ENCODE peak calls at places on chromosomes 4 and X, in nine cellular contexts. R, T, O, F, Q, M, Y, I and W are unnamed samples.
A peak's percentile ranks its signal among the peaks of the same experiment; 100 is the strongest.

GRCh38 chr4:58225460-58225859 is 1115.3 kb upstream of the IGFBP7 start:
- DNase-seq in R (no peak), T (no peak), O (no peak), F (no peak), Q (no peak), M (no peak), Y (no peak), I (no peak), W (no peak)

GRCh38 chrX:103356897-103357296 is 591 bp downstream of the TCEAL9 start:
- DNase-seq in R (no peak), T (no peak), O (peak; percentile 62), F (no peak), Q (no peak), M (no peak), Y (no peak), I (no peak), W (no peak)

GRCh38 chr4:4771160-4771559 is 88.3 kb upstream of the MSX1 start:
- DNase-seq in R (no peak), T (no peak), O (no peak), F (no peak), Q (no peak), M (no peak), Y (no peak), I (no peak), W (no peak)

GRCh38 chr4:11505225-11505971 is 76.7 kb upstream of the HS3ST1 start:
- DNase-seq in R (no peak), T (no peak), O (no peak), F (no peak), Q (no peak), M (no peak), Y (no peak), I (peak; percentile 91), W (no peak)

GRCh38 chr4:6343950-6344408 is 74.3 kb downstream of the WFS1 start:
- DNase-seq in R (no peak), T (peak; percentile 29), O (no peak), F (no peak), Q (peak; percentile 80), M (no peak), Y (no peak), I (peak; percentile 55), W (no peak)

GRCh38 chrX:56783450-56783831 is 54.4 kb downstream of the NBDY start:
- DNase-seq in R (no peak), T (peak; percentile 90), O (no peak), F (peak; percentile 80), Q (peak; percentile 65), M (peak; percentile 91), Y (peak; percentile 78), I (no peak), W (peak; percentile 82)

GRCh38 chrX:3962511-3963350 is 249.3 kb upstream of the PRKX start:
- DNase-seq in R (peak; percentile 27), T (no peak), O (peak; percentile 45), F (peak; percentile 83), Q (peak; percentile 16), M (no peak), Y (no peak), I (no peak), W (no peak)

GRCh38 chrX:47608130-47608810 is 11.4 kb downstream of the SYN1 start:
- DNase-seq in R (no peak), T (no peak), O (no peak), F (peak; percentile 86), Q (no peak), M (no peak), Y (no peak), I (no peak), W (no peak)

GRCh38 chr4:53638919-53639318 is 47.6 kb upstream of the LNX1 start:
- DNase-seq in R (no peak), T (no peak), O (no peak), F (no peak), Q (no peak), M (no peak), Y (no peak), I (no peak), W (no peak)

GRCh38 chrX:110156167-110156754 is 153.3 kb downstream of the TMEM164 start:
- DNase-seq in R (no peak), T (no peak), O (peak; percentile 21), F (peak; percentile 23), Q (no peak), M (no peak), Y (peak; percentile 23), I (no peak), W (no peak)

GRCh38 chrX:13376857-13377441 is 57.1 kb upstream of the ATXN3L start:
- DNase-seq in R (no peak), T (peak; percentile 49), O (no peak), F (peak; percentile 88), Q (peak; percentile 95), M (no peak), Y (no peak), I (peak; percentile 41), W (no peak)

GRCh38 chr4:123288309-123289025 is 108.1 kb upstream of the SPRY1 start:
- DNase-seq in R (no peak), T (no peak), O (no peak), F (no peak), Q (no peak), M (no peak), Y (no peak), I (no peak), W (no peak)

GRCh38 chr4:173490817-173491518 is 39.1 kb downstream of the HAND2 start:
- DNase-seq in R (no peak), T (no peak), O (no peak), F (no peak), Q (peak; percentile 67), M (no peak), Y (no peak), I (no peak), W (no peak)

GRCh38 chr4:183012862-183013855 is 85.9 kb upstream of the WWC2 start:
- DNase-seq in R (peak; percentile 23), T (no peak), O (no peak), F (no peak), Q (no peak), M (no peak), Y (no peak), I (no peak), W (no peak)

GRCh38 chr4:127783026-127783769 is 1.1 kb downstream of the HSPA4L start:
- DNase-seq in R (peak; percentile 17), T (peak; percentile 77), O (peak; percentile 13), F (no peak), Q (peak; percentile 65), M (peak; percentile 87), Y (peak; percentile 13), I (peak; percentile 90), W (no peak)

GRCh38 chr4:112648263-112649054 is 11.5 kb downstream of the LARP7 start:
- DNase-seq in R (no peak), T (no peak), O (no peak), F (no peak), Q (peak; percentile 33), M (no peak), Y (no peak), I (no peak), W (no peak)

GRCh38 chr4:30717208-30718020 is 2.8 kb upstream of the PCDH7 start:
- DNase-seq in R (peak; percentile 74), T (peak; percentile 69), O (peak; percentile 77), F (peak; percentile 99), Q (peak; percentile 70), M (peak; percentile 70), Y (no peak), I (no peak), W (peak; percentile 79)
- H3K27ac ChIP-seq in R (peak overlapping the region; percentile 96), T (peak overlapping the region; percentile 85), O (peak overlapping the region; percentile 88), F (peak overlapping the region; percentile 96), Q (peak overlapping the region; percentile 61), M (peak overlapping the region; percentile 89), Y (no peak overlapping the region), I (peak overlapping the region; percentile 76), W (peak overlapping the region; percentile 24)

GRCh38 chr4:147814334-147814733 is 82.4 kb downstream of the ARHGAP10 start:
- DNase-seq in R (no peak), T (no peak), O (no peak), F (no peak), Q (no peak), M (no peak), Y (no peak), I (no peak), W (no peak)

GRCh38 chr4:147815741-147816140 is 83.9 kb downstream of the ARHGAP10 start:
- DNase-seq in R (no peak), T (no peak), O (no peak), F (no peak), Q (no peak), M (no peak), Y (no peak), I (no peak), W (no peak)

GRCh38 chr4:147813107-147813773 is 81.4 kb downstream of the ARHGAP10 start:
- DNase-seq in R (no peak), T (no peak), O (no peak), F (no peak), Q (no peak), M (no peak), Y (no peak), I (no peak), W (no peak)

GRCh38 chr4:147820975-147821374 is 89.1 kb downstream of the ARHGAP10 start:
- DNase-seq in R (no peak), T (no peak), O (no peak), F (no peak), Q (no peak), M (no peak), Y (no peak), I (peak; percentile 79), W (no peak)

DNA sequence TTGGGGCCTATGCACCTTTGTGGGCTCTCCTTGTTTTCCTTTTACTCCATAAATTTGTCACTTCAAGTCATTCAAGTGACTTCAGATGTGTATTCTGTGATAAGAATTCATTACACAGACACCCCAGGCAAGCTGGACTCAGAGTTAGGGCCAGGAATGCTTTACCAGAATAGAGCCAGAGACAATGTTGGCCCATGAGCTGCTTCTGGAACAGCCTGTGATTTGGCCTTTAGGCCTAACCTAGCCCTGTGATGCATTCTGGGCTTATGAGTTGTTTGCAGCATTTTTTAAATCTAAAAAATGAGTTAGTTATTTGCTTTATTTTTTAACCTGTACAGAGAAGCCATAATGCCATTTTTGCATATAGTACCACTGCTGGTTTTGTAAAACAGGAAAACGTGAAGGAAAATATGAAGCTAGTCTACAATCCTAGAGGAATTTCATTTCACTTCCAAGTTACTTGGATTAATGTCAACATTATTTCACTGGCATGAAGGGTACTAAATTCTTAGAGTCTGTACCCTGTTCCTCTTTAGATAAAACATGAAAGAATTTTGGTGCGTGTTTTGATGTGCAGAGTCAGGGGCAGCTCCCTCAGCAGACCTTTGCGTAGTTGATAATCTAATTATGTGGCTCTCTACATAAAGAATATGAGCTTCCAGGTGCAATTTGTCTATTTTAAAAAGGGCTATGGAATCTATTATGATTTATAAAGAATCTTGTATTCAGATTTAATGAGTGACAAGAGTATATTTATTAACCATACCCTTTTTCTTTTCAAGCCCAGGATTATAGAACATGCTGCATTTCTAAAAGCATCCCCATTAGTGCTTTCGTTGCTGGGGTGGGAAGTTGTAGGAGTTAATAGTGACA is 84.7 kb downstream of the ARHGAP10 start:
- DNase-seq in R (no peak), T (no peak), O (no peak), F (no peak), Q (no peak), M (no peak), Y (no peak), I (no peak), W (no peak)
- H3K4me1 ChIP-seq in R (no peaks in the 10 kb centered on the region), T (peaks cover 30% of the 10 kb centered on the region), O (no peaks in the 10 kb centered on the region), F (peaks cover 3% of the 10 kb centered on the region), Q (peaks cover 7% of the 10 kb centered on the region), M (peaks cover 77% of the 10 kb centered on the region), Y (peaks cover 13% of the 10 kb centered on the region), I (peaks cover 19% of the 10 kb centered on the region), W (peaks cover 28% of the 10 kb centered on the region)

GRCh38 chr4:164509951-164510350 is 244.0 kb upstream of the SMIM31 start:
- DNase-seq in R (no peak), T (no peak), O (no peak), F (peak; percentile 30), Q (no peak), M (no peak), Y (no peak), I (no peak), W (no peak)
- H3K27ac ChIP-seq in R (no peak overlapping the region), T (no peak overlapping the region), O (no peak overlapping the region), F (no peak overlapping the region), Q (no peak overlapping the region), M (no peak overlapping the region), Y (no peak overlapping the region), I (peak overlapping the region; percentile 42), W (no peak overlapping the region)

GRCh38 chr4:136583567-136583966 is 948.7 kb downstream of the PCDH18 start:
- DNase-seq in R (no peak), T (no peak), O (no peak), F (no peak), Q (no peak), M (no peak), Y (no peak), I (no peak), W (no peak)
- H3K4me1 ChIP-seq in R (no peaks in the 10 kb centered on the region), T (no peaks in the 10 kb centered on the region), O (no peaks in the 10 kb centered on the region), F (no peaks in the 10 kb centered on the region), Q (no peaks in the 10 kb centered on the region), M (no peaks in the 10 kb centered on the region), Y (no peaks in the 10 kb centered on the region), I (no peaks in the 10 kb centered on the region), W (no peaks in the 10 kb centered on the region)